ENCODE peak calls at places on chromosomes 5 and 9, in ten cellular contexts. One of them, this sample, is unnamed.

GRCh38 chr5:121350493-121350892 is 501.2 kb upstream of the FTMT start:
- DNase-seq in brain microvascular endothelial cell: no peak
- DNase-seq in foreskin keratinocyte: peak; percentile 8
- DNase-seq in left ventricle myocardium inferior: no peak
- DNase-seq in SK-N-SH: no peak
- DNase-seq in adrenal gland: no peak
- DNase-seq in PC-3: peak; percentile 47
- DNase-seq in cardiac muscle cell: no peak
- DNase-seq in upper lobe of left lung: no peak
- DNase-seq in colonic mucosa: no peak
- DNase-seq in this sample: peak; percentile 16

GRCh38 chr9:71734953-71735352 is 33.4 kb downstream of the CEMIP2 start:
- DNase-seq in brain microvascular endothelial cell: no peak
- DNase-seq in foreskin keratinocyte: no peak
- DNase-seq in left ventricle myocardium inferior: no peak
- DNase-seq in SK-N-SH: no peak
- DNase-seq in adrenal gland: no peak
- DNase-seq in PC-3: no peak
- DNase-seq in cardiac muscle cell: no peak
- DNase-seq in upper lobe of left lung: no peak
- DNase-seq in colonic mucosa: no peak
- DNase-seq in this sample: no peak

GRCh38 chr9:69655065-69655464 is 17.1 kb downstream of the APBA1 start:
- DNase-seq in brain microvascular endothelial cell: no peak
- DNase-seq in foreskin keratinocyte: no peak
- DNase-seq in left ventricle myocardium inferior: no peak
- DNase-seq in SK-N-SH: no peak
- DNase-seq in adrenal gland: no peak
- DNase-seq in PC-3: no peak
- DNase-seq in cardiac muscle cell: no peak
- DNase-seq in upper lobe of left lung: no peak
- DNase-seq in colonic mucosa: no peak
- DNase-seq in this sample: no peak

GRCh38 chr9:134712922-134713321 is 71.3 kb downstream of the COL5A1 start:
- DNase-seq in brain microvascular endothelial cell: no peak
- DNase-seq in foreskin keratinocyte: no peak
- DNase-seq in left ventricle myocardium inferior: peak; percentile 58
- DNase-seq in SK-N-SH: no peak
- DNase-seq in adrenal gland: no peak
- DNase-seq in PC-3: no peak
- DNase-seq in cardiac muscle cell: no peak
- DNase-seq in upper lobe of left lung: no peak
- DNase-seq in colonic mucosa: no peak
- DNase-seq in this sample: no peak

GRCh38 chr5:161546463-161547301 is at the start of gene GABRB2:
- DNase-seq in brain microvascular endothelial cell: no peak
- DNase-seq in foreskin keratinocyte: peak; percentile 11
- DNase-seq in left ventricle myocardium inferior: peak; percentile 36
- DNase-seq in SK-N-SH: peak; percentile 65
- DNase-seq in adrenal gland: peak; percentile 78
- DNase-seq in PC-3: no peak
- DNase-seq in cardiac muscle cell: peak; percentile 53
- DNase-seq in upper lobe of left lung: peak; percentile 19
- DNase-seq in colonic mucosa: peak; percentile 72
- DNase-seq in this sample: peak; percentile 33

GRCh38 chr9:37197158-37198033 is 77.0 kb downstream of the ZCCHC7 start:
- DNase-seq in brain microvascular endothelial cell: peak; percentile 65
- DNase-seq in foreskin keratinocyte: peak; percentile 70
- DNase-seq in left ventricle myocardium inferior: no peak
- DNase-seq in SK-N-SH: peak; percentile 51
- DNase-seq in adrenal gland: no peak
- DNase-seq in PC-3: peak; percentile 68
- DNase-seq in cardiac muscle cell: peak; percentile 52
- DNase-seq in upper lobe of left lung: no peak
- DNase-seq in colonic mucosa: no peak
- DNase-seq in this sample: peak; percentile 26

GRCh38 chr5:14038341-14038959 is 94.0 kb upstream of the DNAH5 start:
- DNase-seq in brain microvascular endothelial cell: peak; percentile 92
- DNase-seq in foreskin keratinocyte: peak; percentile 54
- DNase-seq in left ventricle myocardium inferior: no peak
- DNase-seq in SK-N-SH: no peak
- DNase-seq in adrenal gland: no peak
- DNase-seq in PC-3: peak; percentile 98
- DNase-seq in cardiac muscle cell: peak; percentile 62
- DNase-seq in upper lobe of left lung: no peak
- DNase-seq in colonic mucosa: no peak
- DNase-seq in this sample: peak; percentile 34

GRCh38 chr5:146753618-146754123 is 124.9 kb downstream of the PPP2R2B start:
- DNase-seq in brain microvascular endothelial cell: no peak
- DNase-seq in foreskin keratinocyte: no peak
- DNase-seq in left ventricle myocardium inferior: no peak
- DNase-seq in SK-N-SH: no peak
- DNase-seq in adrenal gland: no peak
- DNase-seq in PC-3: no peak
- DNase-seq in cardiac muscle cell: no peak
- DNase-seq in upper lobe of left lung: no peak
- DNase-seq in colonic mucosa: no peak
- DNase-seq in this sample: no peak

GRCh38 chr9:27436234-27436633 is 87.9 kb upstream of the IFNK start:
- DNase-seq in brain microvascular endothelial cell: peak; percentile 54
- DNase-seq in foreskin keratinocyte: peak; percentile 86
- DNase-seq in left ventricle myocardium inferior: no peak
- DNase-seq in SK-N-SH: no peak
- DNase-seq in adrenal gland: no peak
- DNase-seq in PC-3: peak; percentile 19
- DNase-seq in cardiac muscle cell: no peak
- DNase-seq in upper lobe of left lung: no peak
- DNase-seq in colonic mucosa: no peak
- DNase-seq in this sample: no peak

GRCh38 chr9:117706421-117707150 is 2.4 kb downstream of the TLR4 start:
- DNase-seq in brain microvascular endothelial cell: no peak
- DNase-seq in foreskin keratinocyte: no peak
- DNase-seq in left ventricle myocardium inferior: no peak
- DNase-seq in SK-N-SH: no peak
- DNase-seq in adrenal gland: no peak
- DNase-seq in PC-3: no peak
- DNase-seq in cardiac muscle cell: no peak
- DNase-seq in upper lobe of left lung: no peak
- DNase-seq in colonic mucosa: no peak
- DNase-seq in this sample: no peak

GRCh38 chr9:117704024-117704575 is at the start of gene TLR4:
- DNase-seq in brain microvascular endothelial cell: peak; percentile 84
- DNase-seq in foreskin keratinocyte: no peak
- DNase-seq in left ventricle myocardium inferior: peak; percentile 69
- DNase-seq in SK-N-SH: no peak
- DNase-seq in adrenal gland: peak; percentile 62
- DNase-seq in PC-3: peak; percentile 2
- DNase-seq in cardiac muscle cell: peak; percentile 90
- DNase-seq in upper lobe of left lung: peak; percentile 10
- DNase-seq in colonic mucosa: peak; percentile 60
- DNase-seq in this sample: peak; percentile 61

GRCh38 chr9:117704597-117704996 is 394 bp downstream of the TLR4 start:
- DNase-seq in brain microvascular endothelial cell: no peak
- DNase-seq in foreskin keratinocyte: no peak
- DNase-seq in left ventricle myocardium inferior: no peak
- DNase-seq in SK-N-SH: no peak
- DNase-seq in adrenal gland: no peak
- DNase-seq in PC-3: no peak
- DNase-seq in cardiac muscle cell: no peak
- DNase-seq in upper lobe of left lung: no peak
- DNase-seq in colonic mucosa: no peak
- DNase-seq in this sample: no peak

GRCh38 chr9:117703538-117703937 is 665 bp upstream of the TLR4 start:
- DNase-seq in brain microvascular endothelial cell: peak; percentile 51
- DNase-seq in foreskin keratinocyte: no peak
- DNase-seq in left ventricle myocardium inferior: no peak
- DNase-seq in SK-N-SH: no peak
- DNase-seq in adrenal gland: no peak
- DNase-seq in PC-3: no peak
- DNase-seq in cardiac muscle cell: no peak
- DNase-seq in upper lobe of left lung: no peak
- DNase-seq in colonic mucosa: no peak
- DNase-seq in this sample: no peak

GRCh38 chr9:117705386-117705785 is 1.2 kb downstream of the TLR4 start:
- DNase-seq in brain microvascular endothelial cell: no peak
- DNase-seq in foreskin keratinocyte: no peak
- DNase-seq in left ventricle myocardium inferior: no peak
- DNase-seq in SK-N-SH: no peak
- DNase-seq in adrenal gland: no peak
- DNase-seq in PC-3: no peak
- DNase-seq in cardiac muscle cell: no peak
- DNase-seq in upper lobe of left lung: no peak
- DNase-seq in colonic mucosa: no peak
- DNase-seq in this sample: no peak
- H3K27ac ChIP-seq in brain microvascular endothelial cell: peak overlapping the region; percentile 76
- H3K27ac ChIP-seq in foreskin keratinocyte: no peak overlapping the region
- H3K27ac ChIP-seq in left ventricle myocardium inferior: peak overlapping the region; percentile 91
- H3K27ac ChIP-seq in SK-N-SH: peak overlapping the region; percentile 96
- H3K27ac ChIP-seq in adrenal gland: peak overlapping the region; percentile 74
- H3K27ac ChIP-seq in PC-3: no peak overlapping the region
- H3K27ac ChIP-seq in cardiac muscle cell: no peak overlapping the region
- H3K27ac ChIP-seq in upper lobe of left lung: peak overlapping the region; percentile 79
- H3K27ac ChIP-seq in colonic mucosa: no peak overlapping the region
- H3K27ac ChIP-seq in this sample: no peak overlapping the region

DNA sequence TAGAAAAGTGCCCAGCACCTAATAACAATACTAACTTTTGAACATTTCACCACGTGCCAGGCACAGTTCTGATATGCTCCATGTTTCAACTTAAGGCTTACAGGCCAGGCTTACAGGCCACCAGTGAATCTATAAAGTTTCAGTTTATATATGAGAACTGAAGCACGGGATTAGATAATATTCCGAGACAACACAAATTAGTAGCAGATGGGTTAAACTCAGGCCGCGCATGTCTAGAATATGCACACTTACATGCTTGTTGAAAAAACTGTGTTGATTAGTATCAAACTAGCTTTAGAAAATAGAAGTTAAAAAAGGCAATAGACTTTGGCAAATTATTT is 587.9 kb downstream of the MTRR start:
- DNase-seq in brain microvascular endothelial cell: no peak
- DNase-seq in foreskin keratinocyte: no peak
- DNase-seq in left ventricle myocardium inferior: no peak
- DNase-seq in SK-N-SH: no peak
- DNase-seq in adrenal gland: no peak
- DNase-seq in PC-3: no peak
- DNase-seq in cardiac muscle cell: no peak
- DNase-seq in upper lobe of left lung: no peak
- DNase-seq in colonic mucosa: no peak
- DNase-seq in this sample: no peak
- TF ChIP-seq CTCF in brain microvascular endothelial cell: no peak
- TF ChIP-seq CTCF in foreskin keratinocyte: no peak
- TF ChIP-seq CTCF in left ventricle myocardium inferior: no peak
- TF ChIP-seq CTCF in SK-N-SH: no peak
- TF ChIP-seq CTCF in adrenal gland: no peak
- TF ChIP-seq CTCF in PC-3: no peak
- TF ChIP-seq CTCF in cardiac muscle cell: no peak
- TF ChIP-seq CTCF in upper lobe of left lung: no peak
- TF ChIP-seq CTCF in colonic mucosa: no peak
- TF ChIP-seq CTCF in this sample: no peak

GRCh38 chr5:82551220-82551619 is 273.1 kb upstream of the RPS23 start:
- DNase-seq in brain microvascular endothelial cell: no peak
- DNase-seq in foreskin keratinocyte: no peak
- DNase-seq in left ventricle myocardium inferior: no peak
- DNase-seq in SK-N-SH: no peak
- DNase-seq in adrenal gland: no peak
- DNase-seq in PC-3: no peak
- DNase-seq in cardiac muscle cell: no peak
- DNase-seq in upper lobe of left lung: no peak
- DNase-seq in colonic mucosa: no peak
- DNase-seq in this sample: no peak
- H3K27ac ChIP-seq in brain microvascular endothelial cell: no peak overlapping the region
- H3K27ac ChIP-seq in foreskin keratinocyte: no peak overlapping the region
- H3K27ac ChIP-seq in left ventricle myocardium inferior: no peak overlapping the region
- H3K27ac ChIP-seq in SK-N-SH: no peak overlapping the region
- H3K27ac ChIP-seq in adrenal gland: no peak overlapping the region
- H3K27ac ChIP-seq in PC-3: no peak overlapping the region
- H3K27ac ChIP-seq in cardiac muscle cell: no peak overlapping the region
- H3K27ac ChIP-seq in upper lobe of left lung: no peak overlapping the region
- H3K27ac ChIP-seq in colonic mucosa: no peak overlapping the region
- H3K27ac ChIP-seq in this sample: no peak overlapping the region

GRCh38 chr5:142420521-142420920 is 95.7 kb upstream of the SPRY4 start:
- DNase-seq in brain microvascular endothelial cell: no peak
- DNase-seq in foreskin keratinocyte: no peak
- DNase-seq in left ventricle myocardium inferior: no peak
- DNase-seq in SK-N-SH: no peak
- DNase-seq in adrenal gland: no peak
- DNase-seq in PC-3: no peak
- DNase-seq in cardiac muscle cell: no peak
- DNase-seq in upper lobe of left lung: no peak
- DNase-seq in colonic mucosa: no peak
- DNase-seq in this sample: no peak

GRCh38 chr5:142425286-142426065 is 100.7 kb upstream of the SPRY4 start:
- DNase-seq in brain microvascular endothelial cell: no peak
- DNase-seq in foreskin keratinocyte: no peak
- DNase-seq in left ventricle myocardium inferior: no peak
- DNase-seq in SK-N-SH: no peak
- DNase-seq in adrenal gland: no peak
- DNase-seq in PC-3: no peak
- DNase-seq in cardiac muscle cell: no peak
- DNase-seq in upper lobe of left lung: no peak
- DNase-seq in colonic mucosa: no peak
- DNase-seq in this sample: no peak

GRCh38 chr5:142421158-142421617 is 96.4 kb upstream of the SPRY4 start:
- DNase-seq in brain microvascular endothelial cell: no peak
- DNase-seq in foreskin keratinocyte: peak; percentile 55
- DNase-seq in left ventricle myocardium inferior: no peak
- DNase-seq in SK-N-SH: peak; percentile 73
- DNase-seq in adrenal gland: no peak
- DNase-seq in PC-3: no peak
- DNase-seq in cardiac muscle cell: no peak
- DNase-seq in upper lobe of left lung: no peak
- DNase-seq in colonic mucosa: peak; percentile 61
- DNase-seq in this sample: no peak

GRCh38 chr5:142422426-142422825 is 97.6 kb upstream of the SPRY4 start:
- DNase-seq in brain microvascular endothelial cell: peak; percentile 46
- DNase-seq in foreskin keratinocyte: peak; percentile 64
- DNase-seq in left ventricle myocardium inferior: no peak
- DNase-seq in SK-N-SH: no peak
- DNase-seq in adrenal gland: no peak
- DNase-seq in PC-3: peak; percentile 40
- DNase-seq in cardiac muscle cell: peak; percentile 43
- DNase-seq in upper lobe of left lung: no peak
- DNase-seq in colonic mucosa: no peak
- DNase-seq in this sample: peak; percentile 56

DNA sequence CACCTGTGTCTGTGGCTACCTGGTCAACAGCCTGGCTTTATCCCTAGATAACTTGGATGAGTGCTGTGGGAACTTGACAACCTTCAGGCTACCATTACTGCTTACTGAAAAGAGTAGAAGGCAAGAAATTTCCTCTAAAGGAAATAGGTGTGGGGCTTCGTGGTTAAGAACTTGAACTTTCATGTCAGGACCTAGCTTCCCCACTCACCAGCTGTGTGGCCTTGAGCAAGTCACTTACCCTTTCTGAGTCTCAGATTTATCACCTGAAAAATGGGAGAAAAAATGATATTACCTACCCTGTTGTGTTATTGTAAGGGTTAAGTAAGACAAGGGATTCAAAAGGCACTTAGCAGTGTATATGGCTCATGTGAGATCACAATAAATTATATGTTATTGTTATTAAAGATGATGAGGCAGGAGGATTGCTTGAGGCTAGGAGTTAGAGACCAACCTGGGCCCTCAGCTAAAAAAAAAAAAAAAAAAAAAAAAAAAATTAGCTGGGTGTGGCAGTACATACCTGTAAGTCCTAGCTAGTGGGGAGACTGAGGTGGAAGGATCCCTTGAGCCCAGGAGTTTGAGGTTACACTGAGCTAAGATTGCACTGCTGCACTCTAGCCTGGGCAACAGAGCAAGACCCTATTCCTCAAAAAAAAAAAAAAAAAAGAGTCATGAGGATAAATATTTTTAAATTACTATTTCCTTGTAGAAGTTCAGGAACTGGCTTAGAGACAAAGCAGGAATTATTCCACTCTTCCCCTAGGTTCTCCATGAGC is 97.0 kb upstream of the SPRY4 start:
- DNase-seq in brain microvascular endothelial cell: no peak
- DNase-seq in foreskin keratinocyte: peak; percentile 29
- DNase-seq in left ventricle myocardium inferior: no peak
- DNase-seq in SK-N-SH: no peak
- DNase-seq in adrenal gland: no peak
- DNase-seq in PC-3: no peak
- DNase-seq in cardiac muscle cell: no peak
- DNase-seq in upper lobe of left lung: no peak
- DNase-seq in colonic mucosa: no peak
- DNase-seq in this sample: no peak
- TF ChIP-seq CTCF in brain microvascular endothelial cell: no peak
- TF ChIP-seq CTCF in foreskin keratinocyte: no peak
- TF ChIP-seq CTCF in left ventricle myocardium inferior: no peak
- TF ChIP-seq CTCF in SK-N-SH: no peak
- TF ChIP-seq CTCF in adrenal gland: no peak
- TF ChIP-seq CTCF in PC-3: no peak
- TF ChIP-seq CTCF in cardiac muscle cell: no peak
- TF ChIP-seq CTCF in upper lobe of left lung: no peak
- TF ChIP-seq CTCF in colonic mucosa: no peak
- TF ChIP-seq CTCF in this sample: no peak

This sample was measured in RWPE1.